ENCODE peak calls at places on chromosomes 6 and 20, in five cellular contexts. G is glutamatergic neuron, I is GM20000, N is mucosa of descending colon, F is bronchial epithelial cell. Q is an unnamed sample.

GRCh38 chr6:105209950-105210706 is 30.3 kb upstream of the POPDC3 start:
- DNase-seq in G (no peak), I (no peak), N (no peak), F (peak), Q (no peak)

GRCh38 chr20:47187450-47188195 is 168.9 kb downstream of the ZMYND8 start:
- DNase-seq in G (no peak), I (no peak), N (no peak), F (no peak), Q (no peak)

GRCh38 chr6:140269766-140270165 is 895.3 kb upstream of the CITED2 start:
- DNase-seq in G (no peak), I (no peak), N (no peak), F (peak), Q (no peak)

GRCh38 chr20:57736738-57737347 is 27.0 kb upstream of the PMEPA1 start:
- DNase-seq in G (no peak), I (no peak), N (no peak), F (no peak), Q (no peak)

GRCh38 chr20:36093025-36093803 is 61.3 kb upstream of the EPB41L1 start:
- DNase-seq in G (peak), I (peak), N (peak), F (no peak), Q (no peak)

GRCh38 chr6:1630771-1631217 is 21.1 kb downstream of the FOXC1 start:
- DNase-seq in G (no peak), I (no peak), N (no peak), F (no peak), Q (no peak)

GRCh38 chr6:121848523-121849255 is 413.2 kb downstream of the GJA1 start:
- DNase-seq in G (no peak), I (no peak), N (no peak), F (no peak), Q (no peak)

GRCh38 chr6:34041385-34041784 is 104.5 kb downstream of the GRM4 start:
- DNase-seq in G (no peak), I (no peak), N (no peak), F (no peak), Q (no peak)

GRCh38 chr6:142797159-142797558 is 147.8 kb downstream of the HIVEP2 start:
- DNase-seq in G (no peak), I (no peak), N (no peak), F (no peak), Q (no peak)

GRCh38 chr6:168137024-168137423 is 58.0 kb upstream of the FRMD1 start:
- DNase-seq in G (no peak), I (no peak), N (no peak), F (no peak), Q (no peak)

GRCh38 chr20:11970243-11970836 is 52.6 kb downstream of the BTBD3 start:
- DNase-seq in G (no peak), I (no peak), N (no peak), F (peak), Q (no peak)

GRCh38 chr20:19601133-19601810 is 156.8 kb upstream of the RIN2 start:
- DNase-seq in G (no peak), I (no peak), N (no peak), F (no peak), Q (no peak)

GRCh38 chr20:61758556-61759200 is 307.0 kb downstream of the TAF4 start:
- DNase-seq in G (no peak), I (no peak), N (no peak), F (no peak), Q (no peak)

GRCh38 chr6:40342674-40343230 is 244.4 kb downstream of the LRFN2 start:
- DNase-seq in G (no peak), I (no peak), N (no peak), F (no peak), Q (no peak)

GRCh38 chr20:39903806-39904205 is 785.2 kb downstream of the MAFB start:
- DNase-seq in G (no peak), I (no peak), N (no peak), F (no peak), Q (no peak)

GRCh38 chr6:61711849-61712248 is 574.2 kb downstream of the KHDRBS2 start:
- DNase-seq in G (no peak), I (no peak), N (no peak), F (no peak), Q (no peak)

GRCh38 chr20:24585796-24586522 is 116.5 kb downstream of the SYNDIG1 start:
- DNase-seq in G (no peak), I (no peak), N (no peak), F (no peak), Q (no peak)

GRCh38 chr20:53819973-53820451 is 226.4 kb upstream of the ZNF217 start:
- DNase-seq in G (no peak), I (no peak), N (no peak), F (no peak), Q (no peak)

GRCh38 chr6:155599571-155599970 is 143.9 kb upstream of the NOX3 start:
- DNase-seq in G (no peak), I (no peak), N (no peak), F (no peak), Q (no peak)

GRCh38 chr20:50686767-50687266 is 4.5 kb downstream of the RIPOR3 start:
- DNase-seq in G (no peak), I (no peak), N (no peak), F (no peak), Q (no peak)

GRCh38 chr6:31079656-31080261 is 32.6 kb downstream of the C6orf15 start:
- DNase-seq in G (peak), I (peak), N (no peak), F (peak), Q (peak)

GRCh38 chr20:1327241-1327653 is 1.7 kb downstream of the SDCBP2 start:
- DNase-seq in G (no peak), I (no peak), N (peak), F (peak), Q (no peak)

GRCh38 chr20:37418591-37418990 is 72.7 kb downstream of the SRC start:
- DNase-seq in G (no peak), I (no peak), N (no peak), F (no peak), Q (no peak)

GRCh38 chr6:20717743-20718142 is 183.5 kb downstream of the CDKAL1 start:
- DNase-seq in G (no peak), I (no peak), N (no peak), F (no peak), Q (no peak)

GRCh38 chr6:20716865-20717264 is 182.6 kb downstream of the CDKAL1 start:
- DNase-seq in G (no peak), I (peak), N (no peak), F (no peak), Q (peak)

GRCh38 chr6:20722442-20722841 is 188.2 kb downstream of the CDKAL1 start:
- DNase-seq in G (no peak), I (no peak), N (no peak), F (no peak), Q (no peak)

GRCh38 chr6:20719980-20720379 is 185.7 kb downstream of the CDKAL1 start:
- DNase-seq in G (no peak), I (no peak), N (no peak), F (no peak), Q (no peak)

DNA sequence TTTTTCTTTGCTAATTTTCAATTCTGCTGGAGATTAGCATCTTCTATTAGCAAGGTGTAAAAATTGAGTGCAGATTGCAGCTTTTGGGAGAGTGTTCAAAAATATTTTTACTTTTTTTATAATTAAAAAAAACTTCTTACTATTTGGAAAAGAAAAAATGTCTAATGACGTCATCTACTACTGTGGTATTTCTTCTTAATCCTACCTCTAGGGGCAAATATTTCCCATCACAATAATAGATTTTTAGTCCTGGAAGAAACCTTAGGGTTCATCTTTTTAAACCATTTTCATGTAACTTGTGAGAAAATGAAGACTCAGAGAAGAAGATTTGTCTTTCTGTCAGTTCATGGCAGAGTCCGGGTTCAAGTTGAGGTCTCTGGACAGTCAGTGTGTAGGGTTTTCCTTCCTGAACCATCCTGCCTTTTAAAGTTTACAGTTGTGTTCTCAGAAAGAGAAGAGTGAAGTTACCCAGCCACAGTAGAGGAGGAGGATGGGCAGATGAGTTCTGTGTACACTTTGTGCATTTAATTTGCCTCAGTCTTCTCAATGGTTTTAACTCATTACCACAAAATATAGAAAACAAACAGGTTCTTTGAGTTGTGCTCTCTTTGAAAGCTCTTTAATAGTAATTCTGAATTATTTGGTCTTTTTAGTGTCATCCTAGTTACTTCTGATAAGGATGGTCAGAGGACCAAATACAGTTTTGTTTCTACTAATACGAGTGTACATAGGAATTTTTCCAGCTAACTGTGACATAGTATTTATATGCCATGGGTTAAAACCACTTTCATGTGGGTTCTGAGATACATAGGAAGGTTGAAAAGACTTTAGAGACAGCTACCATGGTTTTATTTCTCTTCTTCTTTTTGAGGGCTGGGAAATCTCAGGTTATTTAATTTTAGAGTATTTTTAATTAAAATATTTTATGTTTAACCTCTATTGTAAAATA is 184.7 kb downstream of the CDKAL1 start:
- DNase-seq in G (no peak), I (no peak), N (no peak), F (no peak), Q (no peak)
- TF ChIP-seq CTCF in G (peak), I (no peak), N (no peak), F (no peak), Q (no peak)

GRCh38 chr6:28811873-28812272 is 111.9 kb downstream of the TRIM27 start:
- DNase-seq in G (no peak), I (no peak), N (no peak), F (peak), Q (no peak)

GRCh38 chr6:28810655-28811053 is 113.1 kb downstream of the TRIM27 start:
- DNase-seq in G (no peak), I (no peak), N (no peak), F (no peak), Q (no peak)

GRCh38 chr6:28807682-28808280 is 116.0 kb downstream of the TRIM27 start:
- DNase-seq in G (no peak), I (no peak), N (no peak), F (peak), Q (no peak)

GRCh38 chr6:28808383-28808782 is 115.4 kb downstream of the TRIM27 start:
- DNase-seq in G (no peak), I (no peak), N (no peak), F (no peak), Q (no peak)

DNA sequence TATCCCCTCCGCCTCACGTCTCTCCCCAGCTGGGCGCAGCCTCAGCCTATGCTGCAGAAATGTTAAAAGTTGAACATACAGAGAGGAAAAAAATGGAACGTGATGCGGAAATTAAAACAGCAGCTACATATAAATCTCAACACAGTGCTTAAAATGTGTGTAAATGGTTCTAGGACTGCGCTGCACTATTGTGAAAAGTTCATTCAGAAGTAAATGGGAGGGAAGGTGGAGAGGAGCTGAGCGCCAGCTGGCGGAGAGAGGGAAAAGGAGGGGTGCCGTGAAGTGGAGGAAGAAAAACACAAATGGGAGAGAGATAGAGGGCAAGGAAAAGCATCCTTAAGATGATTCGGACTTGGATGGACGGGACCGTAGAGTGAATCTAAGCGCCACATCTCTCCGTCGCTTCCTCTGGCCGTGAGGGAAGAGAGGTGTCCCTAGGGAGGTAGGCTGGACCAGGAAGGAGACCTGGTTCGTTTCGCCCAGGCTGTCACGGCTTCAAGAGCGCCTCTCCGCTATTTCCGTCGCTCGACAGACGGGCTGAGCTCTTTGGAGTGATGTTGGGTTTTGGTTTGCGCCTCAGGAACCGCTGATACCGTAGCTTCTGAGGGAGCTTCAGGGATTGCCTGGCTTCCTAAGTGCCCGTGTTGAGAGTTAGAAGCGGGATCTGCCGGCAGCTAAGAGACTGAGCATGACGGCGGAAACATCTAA is 113.7 kb downstream of the TRIM27 start:
- DNase-seq in G (no peak), I (no peak), N (no peak), F (no peak), Q (no peak)
- TF ChIP-seq CTCF in G (no peak), I (no peak), N (no peak), F (peak), Q (no peak)

DNA sequence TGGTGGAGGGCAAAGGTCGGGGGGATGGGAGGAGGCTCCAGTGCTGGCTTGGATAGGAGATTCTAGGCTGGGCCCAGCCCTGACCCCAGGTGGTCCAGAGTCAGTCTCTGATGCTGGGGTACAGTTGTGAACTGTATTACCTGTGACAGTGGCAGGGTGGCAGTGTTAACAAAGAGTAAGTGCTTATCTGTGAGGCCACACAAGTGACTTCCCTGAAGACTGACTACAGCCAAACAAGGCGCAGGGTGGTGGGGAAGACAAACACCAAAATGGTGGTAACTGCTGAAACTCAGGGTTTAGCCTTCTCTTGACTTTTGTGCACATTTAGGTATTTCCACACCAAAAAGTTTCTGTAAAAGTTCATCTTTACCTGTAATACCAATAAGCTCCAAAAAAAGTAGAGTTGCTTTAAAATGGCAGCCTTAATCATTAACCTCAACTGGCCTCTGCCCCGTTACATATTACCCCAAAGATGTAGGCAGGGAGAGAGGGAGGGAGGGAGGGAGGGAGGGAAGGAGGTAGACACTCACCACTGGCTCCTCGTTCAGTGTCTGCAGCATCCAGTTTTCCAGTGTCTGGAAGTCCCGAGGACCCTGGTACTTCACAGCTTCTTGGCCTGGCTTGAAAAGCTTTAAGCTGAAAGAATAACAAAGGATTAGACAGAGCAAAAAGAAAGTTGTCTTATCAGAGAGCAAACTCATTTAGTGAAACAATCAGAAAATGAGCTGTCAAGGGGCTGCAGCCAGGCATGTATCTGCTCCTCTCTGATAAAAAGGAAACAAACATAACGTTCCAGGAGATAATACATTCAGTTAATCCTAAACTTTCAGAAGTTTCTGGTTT is 11.3 kb downstream of the TXNDC5 start:
- DNase-seq in G (peak), I (peak), N (no peak), F (no peak), Q (peak)
- TF ChIP-seq CTCF in G (no peak), I (no peak), N (no peak), F (no peak), Q (no peak)

GRCh38 chr6:73388800-73389512 is 5.7 kb upstream of the DDX43 start:
- DNase-seq in G (peak), I (peak), N (peak), F (peak), Q (peak)
- TF ChIP-seq CTCF in G (peak), I (peak), N (peak), F (peak), Q (peak)

GRCh38 chr6:102216232-102216631 is 822.7 kb downstream of the GRIK2 start:
- DNase-seq in G (no peak), I (no peak), N (no peak), F (no peak), Q (no peak)
- TF ChIP-seq CTCF in G (peak), I (no peak), N (no peak), F (no peak), Q (no peak)

Q was measured in GM10248.